ENCODE peak calls at places on chromosomes 3 and 15, in four cellular contexts. Y, T, I and W are unnamed samples.
A peak's percentile ranks its signal among the peaks of the same experiment; 100 is the strongest.

GRCh38 chr3:112043621-112044201 is 9.2 kb downstream of the TMPRSS7 start:
- DNase-seq in Y (peak; percentile 49), T (peak; percentile 28), I (peak; percentile 82), W (peak; percentile 61)

GRCh38 chr3:27596920-27597319 is 112.7 kb upstream of the SLC4A7 start:
- DNase-seq in Y (no peak), T (no peak), I (peak; percentile 56), W (no peak)

GRCh38 chr3:131840151-131840797 is 194.5 kb downstream of the CPNE4 start:
- DNase-seq in Y (no peak), T (no peak), I (no peak), W (no peak)

GRCh38 chr15:60172147-60172546 is 168.0 kb downstream of the FOXB1 start:
- DNase-seq in Y (no peak), T (no peak), I (no peak), W (no peak)

GRCh38 chr3:9947025-9947995 is 4.9 kb downstream of the PRRT3 start:
- DNase-seq in Y (peak; percentile 67), T (peak; percentile 35), I (peak; percentile 89), W (no peak)

GRCh38 chr3:131612745-131613144 is 110.0 kb upstream of the MRPL3 start:
- DNase-seq in Y (no peak), T (no peak), I (no peak), W (no peak)

GRCh38 chr3:25830373-25831305 is 40.7 kb downstream of the OXSM start:
- DNase-seq in Y (no peak), T (no peak), I (no peak), W (no peak)

GRCh38 chr15:61226313-61227250 is 2.5 kb downstream of the RORA start:
- DNase-seq in Y (no peak), T (no peak), I (no peak), W (no peak)

GRCh38 chr15:40190591-40190990 is 29.7 kb downstream of the BUB1B start:
- DNase-seq in Y (no peak), T (no peak), I (peak; percentile 16), W (no peak)

GRCh38 chr15:73926191-73927002 is at the start of gene LOXL1:
- DNase-seq in Y (peak; percentile 76), T (no peak), I (no peak), W (peak; percentile 81)

GRCh38 chr15:63940956-63941620 is 105.2 kb downstream of the DAPK2 start:
- DNase-seq in Y (no peak), T (no peak), I (no peak), W (no peak)

DNA sequence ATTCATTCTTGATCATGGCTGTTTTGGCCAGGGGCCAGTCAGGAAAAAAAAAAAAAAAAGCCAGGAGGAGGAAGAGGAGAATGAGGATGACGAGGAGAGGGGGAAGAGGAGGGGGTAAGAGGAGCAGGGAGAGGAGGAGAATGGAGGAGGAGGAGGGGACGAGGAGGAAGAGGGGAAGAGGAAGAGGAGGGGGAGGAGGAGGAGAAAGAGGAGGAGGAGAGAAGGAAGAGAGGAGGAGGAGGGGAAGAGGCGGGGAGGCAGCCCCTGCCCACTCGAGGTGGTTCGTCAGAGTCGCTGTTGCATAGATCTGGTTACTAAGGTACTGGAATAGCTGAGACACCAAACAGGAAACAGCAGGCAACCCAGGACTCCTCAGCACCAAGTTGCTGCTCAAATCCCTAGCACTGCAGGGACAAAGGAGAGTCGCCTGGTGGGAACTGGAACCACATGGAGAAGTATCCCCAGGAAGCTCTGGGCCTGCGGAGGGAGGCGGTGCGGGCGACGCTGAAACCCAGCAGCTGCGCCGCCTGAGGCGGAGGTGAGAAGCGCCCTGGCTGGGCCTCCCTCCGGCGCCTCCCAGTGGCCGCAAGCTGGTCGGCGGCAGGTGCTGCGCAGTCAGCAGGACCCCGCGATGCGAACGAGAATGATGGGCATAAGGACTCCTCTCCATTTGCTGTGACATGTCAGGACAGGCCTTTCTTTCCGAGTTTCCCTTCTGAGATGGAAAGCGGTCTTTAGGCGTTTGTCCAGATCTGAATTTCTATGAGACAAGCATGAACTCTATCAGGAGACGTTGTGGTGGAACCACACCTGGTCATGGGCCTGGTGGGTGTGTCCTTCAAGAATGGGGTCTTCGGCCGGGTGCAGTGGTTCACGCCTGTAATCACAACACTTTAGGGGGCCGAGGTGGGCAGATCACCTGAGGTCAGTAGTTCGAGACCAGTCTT is 17.5 kb downstream of the FAM240A start:
- DNase-seq in Y (peak; percentile 84), T (no peak), I (peak; percentile 70), W (peak; percentile 18)
- TF ChIP-seq CTCF in Y (peak; percentile 96), T (peak; percentile 98), I (peak; percentile 82), W (peak; percentile 100)

DNA sequence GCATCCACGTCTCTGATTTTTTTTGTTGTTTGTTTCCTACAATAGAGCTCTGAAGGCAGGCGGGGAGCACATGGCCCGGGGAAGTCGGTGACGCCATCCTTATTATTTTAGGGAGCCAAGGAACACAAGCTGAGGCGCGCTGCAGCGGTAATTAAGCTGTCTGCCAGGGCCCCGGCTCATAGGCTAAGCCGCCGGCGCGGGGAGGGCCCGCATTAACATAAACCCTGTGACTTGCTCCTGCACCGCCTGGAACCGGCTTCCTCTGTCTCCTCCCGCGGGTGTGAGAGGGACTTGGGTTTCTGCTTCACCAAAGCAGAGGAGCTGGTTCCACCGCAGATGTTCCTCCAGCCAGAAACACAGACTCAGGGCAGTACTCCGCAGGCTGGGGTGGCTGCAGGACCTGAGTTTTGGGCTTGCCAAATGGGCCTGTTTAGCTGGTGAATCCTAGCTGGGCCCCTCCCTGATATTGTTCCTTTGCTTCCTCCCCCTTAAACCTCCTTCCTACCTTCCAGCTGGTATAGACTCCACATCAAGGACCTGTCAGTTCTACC is 25.3 kb downstream of the ANP32A start:
- DNase-seq in Y (peak; percentile 76), T (no peak), I (no peak), W (no peak)
- H3K4me3 ChIP-seq in Y (no peak overlapping the region), T (no peak overlapping the region), I (no peak overlapping the region), W (no peak overlapping the region)

GRCh38 chr3:32334675-32335074 is 57.0 kb upstream of the CMTM7 start:
- DNase-seq in Y (no peak), T (no peak), I (no peak), W (no peak)
- TF ChIP-seq CTCF in Y (no peak), T (peak; percentile 46), I (no peak), W (peak; percentile 25)

GRCh38 chr3:116399701-116400261 is 45.5 kb downstream of the LSAMP start:
- DNase-seq in Y (no peak), T (no peak), I (no peak), W (no peak)
- H3K4me3 ChIP-seq in Y (no peak overlapping the region), T (no peak overlapping the region), I (no peak overlapping the region), W (no peak overlapping the region)

GRCh38 chr15:25342629-25343028 is 96.2 kb downstream of the UBE3A start:
- DNase-seq in Y (no peak), T (no peak), I (no peak), W (no peak)

GRCh38 chr15:25346371-25346770 is 92.5 kb downstream of the UBE3A start:
- DNase-seq in Y (no peak), T (no peak), I (no peak), W (no peak)

GRCh38 chr15:25347707-25348106 is 91.1 kb downstream of the UBE3A start:
- DNase-seq in Y (no peak), T (no peak), I (no peak), W (no peak)

GRCh38 chr15:25345943-25346342 is 92.9 kb downstream of the UBE3A start:
- DNase-seq in Y (no peak), T (no peak), I (no peak), W (peak; percentile 78)
- TF ChIP-seq CTCF in Y (no peak), T (peak; percentile 24), I (no peak), W (peak; percentile 38)

GRCh38 chr3:3129579-3129978 is 2.8 kb downstream of the TRNT1 start:
- DNase-seq in Y (no peak), T (no peak), I (no peak), W (no peak)

GRCh38 chr3:3127432-3128010 is 781 bp downstream of the TRNT1 start:
- DNase-seq in Y (no peak), T (no peak), I (peak; percentile 19), W (no peak)

GRCh38 chr3:3126477-3127431 is at the start of gene TRNT1:
- DNase-seq in Y (peak; percentile 97), T (peak; percentile 62), I (peak; percentile 93), W (peak; percentile 81)

DNA sequence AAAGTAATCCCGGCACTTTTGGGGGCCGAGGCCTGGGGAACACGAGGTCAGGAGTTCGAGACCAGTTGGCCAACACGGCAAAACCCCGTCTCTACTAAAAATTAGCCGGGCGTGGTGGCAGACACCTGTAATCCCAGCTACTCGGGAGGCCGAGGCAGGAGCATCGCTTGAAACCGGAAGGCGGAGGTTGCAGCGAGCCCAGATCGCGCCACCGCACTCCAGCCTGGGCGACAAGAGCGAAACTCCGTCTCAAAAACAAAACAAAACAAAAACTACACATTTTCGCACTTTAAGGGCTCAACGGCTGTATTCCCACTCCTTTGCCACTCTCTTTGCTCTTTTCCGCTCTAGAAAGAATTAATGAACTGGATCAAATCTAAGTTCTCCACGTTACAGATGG is 763 bp upstream of the TRNT1 start:
- DNase-seq in Y (peak; percentile 20), T (no peak), I (no peak), W (no peak)
- H3K4me3 ChIP-seq in Y (peak overlapping the region; percentile 77), T (peak overlapping the region; percentile 70), I (peak overlapping the region; percentile 72), W (peak overlapping the region; percentile 90)